ENCODE peak calls at places on chromosome 10, in nine cellular contexts. Y, X, Z, B, P, U, M, K and R are unnamed samples.
A peak's percentile ranks its signal among the peaks of the same experiment; 100 is the strongest.

GRCh38 chr10:11163990-11164805 is 146.5 kb downstream of the CELF2 start:
- DNase-seq in K (no peak), U (no peak), B (no peak), P (no peak), Z (peak; percentile 17), Y (no peak), M (no peak), X (no peak), R (no peak)

GRCh38 chr10:96377816-96378294 is 19.1 kb upstream of the OPALIN start:
- DNase-seq in U (peak; percentile 30), B (no peak), X (no peak), Y (peak; percentile 64), Z (peak; percentile 31), M (no peak), K (no peak), P (no peak), R (no peak)

GRCh38 chr10:13346912-13347234 is 1.2 kb downstream of the SEPHS1 start:
- DNase-seq in P (no peak), Y (no peak), Z (peak; percentile 22), M (no peak), K (no peak), U (peak; percentile 2), X (no peak), B (no peak), R (no peak)

GRCh38 chr10:59770689-59771088 is 17.4 kb upstream of the MRLN start:
- DNase-seq in B (no peak), M (no peak), Y (no peak), P (no peak), K (no peak), X (no peak), Z (no peak), U (no peak), R (no peak)

GRCh38 chr10:4851176-4851575 is 25.2 kb downstream of the AKR1E2 start:
- DNase-seq in Y (no peak), P (no peak), X (no peak), M (no peak), K (no peak), Z (no peak), U (no peak), B (no peak), R (no peak)

GRCh38 chr10:100346765-100347567 is at the start of gene SCD:
- DNase-seq in M (peak; percentile 93), K (peak; percentile 87), X (peak; percentile 88), P (peak; percentile 95), U (peak; percentile 95), Y (peak; percentile 86), B (peak; percentile 93), Z (peak; percentile 92), R (peak; percentile 94)

GRCh38 chr10:122863796-122864592 is 15.4 kb downstream of the FAM24B start:
- DNase-seq in Z (peak; percentile 35), B (no peak), X (no peak), Y (no peak), K (no peak), U (no peak), M (no peak), P (no peak), R (no peak)

GRCh38 chr10:42635098-42635497 is 3.3 kb downstream of the ZNF33B start:
- DNase-seq in K (no peak), U (no peak), Y (no peak), X (no peak), P (no peak), Z (no peak), M (no peak), B (no peak), R (no peak)

GRCh38 chr10:28236641-28237040 is 66.2 kb downstream of the MPP7 start:
- DNase-seq in P (peak; percentile 31), Z (no peak), U (no peak), B (no peak), X (no peak), Y (no peak), K (no peak), M (no peak), R (no peak)

GRCh38 chr10:37957841-37958240 is 18.6 kb downstream of the ZNF25 start:
- DNase-seq in K (no peak), Z (no peak), M (no peak), P (no peak), U (no peak), X (no peak), Y (no peak), B (no peak), R (no peak)

GRCh38 chr10:90775351-90776028 is 82.3 kb downstream of the HTR7 start:
- DNase-seq in P (peak; percentile 14), M (no peak), B (no peak), Z (peak; percentile 80), X (no peak), K (no peak), U (peak; percentile 84), Y (no peak), R (no peak)

GRCh38 chr10:90780488-90780887 is 77.4 kb downstream of the HTR7 start:
- DNase-seq in B (no peak), M (no peak), Y (no peak), P (no peak), Z (no peak), K (no peak), U (no peak), X (no peak), R (no peak)

GRCh38 chr10:90777614-90778013 is 80.2 kb downstream of the HTR7 start:
- DNase-seq in X (no peak), K (no peak), P (no peak), B (no peak), Z (peak; percentile 61), Y (no peak), M (no peak), U (peak; percentile 60), R (no peak)

DNA sequence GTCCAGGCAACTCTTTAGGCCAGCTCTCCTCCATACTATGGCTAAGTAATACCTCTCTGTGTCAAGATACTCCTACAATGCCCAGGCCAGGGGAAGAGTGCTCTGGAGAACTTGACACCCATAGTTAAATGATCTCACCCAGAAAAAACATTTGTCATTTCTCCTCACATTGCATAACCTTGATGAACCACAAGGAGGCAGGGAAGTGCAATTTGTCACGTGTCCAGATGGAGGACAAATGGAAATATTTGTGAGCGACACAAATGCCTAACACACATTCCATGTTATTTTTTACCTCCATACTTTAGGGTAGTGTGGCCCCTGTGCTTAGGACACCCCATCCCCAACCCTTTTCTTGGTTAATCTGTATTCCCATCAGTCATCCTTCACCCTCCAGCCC is 78.3 kb downstream of the HTR7 start:
- DNase-seq in P (peak; percentile 8), B (peak; percentile 34), X (no peak), M (no peak), K (no peak), U (no peak), Y (no peak), Z (no peak), R (peak; percentile 9)
- TF ChIP-seq CTCF in P (peak; percentile 6), B (no peak), X (peak; percentile 14), M (no peak), K (peak; percentile 51), U (peak; percentile 30), Y (no peak), Z (peak; percentile 31), R (peak; percentile 10)

DNA sequence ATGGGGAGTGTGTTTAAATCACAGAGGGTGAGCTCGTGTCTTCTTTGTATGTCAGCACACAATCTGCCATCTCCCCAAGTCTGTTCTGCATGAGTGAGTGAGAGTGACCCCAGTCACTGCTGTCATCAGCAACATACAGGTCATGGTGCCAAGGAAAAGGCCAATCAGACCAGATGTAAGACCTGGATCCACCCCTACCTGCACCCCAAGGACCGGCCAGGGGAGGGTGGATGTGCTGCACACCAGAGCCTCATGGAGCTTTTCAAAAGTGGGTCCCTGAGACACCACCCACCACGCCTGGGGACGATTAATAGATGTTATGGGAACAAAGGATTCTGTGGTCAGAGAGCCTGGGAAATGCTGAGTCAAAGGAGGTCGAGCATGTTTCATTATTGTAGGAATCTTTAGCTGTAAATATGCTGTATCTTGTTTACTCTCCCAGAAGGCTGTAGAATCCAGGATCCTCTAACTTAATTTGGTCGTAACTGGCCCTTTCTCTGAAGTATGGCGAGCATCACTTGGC is 420.5 kb downstream of the RPS24 start:
- DNase-seq in P (no peak), Y (no peak), K (no peak), Z (no peak), B (no peak), U (no peak), M (no peak), X (no peak), R (no peak)
- TF ChIP-seq CTCF in P (no peak), Y (no peak), K (no peak), Z (no peak), B (no peak), U (no peak), M (no peak), X (no peak), R (no peak)

GRCh38 chr10:126476256-126476655 is 88.0 kb upstream of the ADAM12 start:
- DNase-seq in Z (no peak), M (no peak), K (no peak), X (peak; percentile 49), Y (no peak), P (no peak), U (no peak), B (no peak), R (no peak)
- TF ChIP-seq CTCF in Z (no peak), M (no peak), K (no peak), X (no peak), Y (peak; percentile 30), P (no peak), U (no peak), B (no peak), R (no peak)

GRCh38 chr10:14616465-14616864 is 158.2 kb downstream of the FAM107B start:
- DNase-seq in M (peak; percentile 70), Z (no peak), Y (no peak), X (no peak), U (no peak), B (no peak), P (no peak), K (no peak), R (no peak)

GRCh38 chr10:14618669-14619068 is 156.0 kb downstream of the FAM107B start:
- DNase-seq in Z (no peak), M (no peak), U (no peak), Y (no peak), B (no peak), X (no peak), P (no peak), K (no peak), R (no peak)

GRCh38 chr10:14621037-14621436 is 153.7 kb downstream of the FAM107B start:
- DNase-seq in K (no peak), Z (peak; percentile 22), B (no peak), M (no peak), U (no peak), P (peak; percentile 56), Y (no peak), X (no peak), R (no peak)

GRCh38 chr10:14617125-14617524 is 157.6 kb downstream of the FAM107B start:
- DNase-seq in Z (no peak), Y (no peak), U (no peak), P (no peak), M (no peak), X (no peak), K (no peak), B (no peak), R (no peak)

DNA sequence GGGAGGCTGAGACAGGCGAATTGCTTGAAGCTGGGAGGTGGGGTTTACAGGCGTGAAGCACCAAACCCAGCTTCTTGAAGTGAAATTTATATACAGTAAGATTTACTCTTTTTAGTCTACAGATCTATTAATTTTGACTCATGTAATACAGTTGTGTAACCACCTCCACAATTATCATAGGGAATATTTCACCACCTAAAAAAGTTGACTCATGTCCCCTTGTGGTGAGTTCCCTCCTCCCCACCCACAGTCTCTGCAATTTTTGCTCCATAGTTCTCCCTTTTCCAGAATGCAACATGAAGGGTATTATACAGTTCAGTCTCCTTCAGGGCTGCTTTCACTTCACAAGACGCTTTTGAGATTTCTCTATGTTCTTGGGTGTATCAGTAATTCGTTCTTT is 156.8 kb downstream of the FAM107B start:
- DNase-seq in B (no peak), U (peak; percentile 80), Y (no peak), M (peak; percentile 5), X (no peak), K (no peak), P (peak; percentile 43), Z (peak; percentile 51), R (no peak)
- TF ChIP-seq CTCF in B (no peak), U (peak; percentile 40), Y (no peak), M (no peak), X (no peak), K (no peak), P (peak; percentile 8), Z (peak; percentile 28), R (peak; percentile 32)